ENCODE peak calls at places on chromosomes 11 and 22, in four cellular contexts. I is OCI-LY7, M is mucosa of descending colon, Y is astrocyte of the spinal cord. D is an unnamed sample.

GRCh38 chr22:30575011-30575671 is 676 bp upstream of the GAL3ST1 start:
- DNase-seq in M (no peak), I (no peak), Y (peak), D (no peak)

GRCh38 chr22:37162221-37163095 is 12.7 kb upstream of the IL2RB start:
- DNase-seq in I (no peak), M (peak), Y (peak), D (peak)

GRCh38 chr11:77908835-77909234 is 85.6 kb downstream of the INTS4 start:
- DNase-seq in Y (no peak), I (no peak), M (no peak), D (no peak)

GRCh38 chr11:20670932-20671403 is 1.6 kb downstream of the NELL1 start:
- DNase-seq in M (no peak), Y (no peak), I (no peak), D (no peak)

GRCh38 chr11:13782395-13783080 is 114.1 kb downstream of the FAR1 start:
- DNase-seq in I (no peak), M (no peak), Y (no peak), D (no peak)

GRCh38 chr22:17477401-17477833 is 85.9 kb upstream of the SLC25A18 start:
- DNase-seq in Y (no peak), I (no peak), M (no peak), D (no peak)

GRCh38 chr11:113378013-113378412 is 9.6 kb upstream of the ANKK1 start:
- DNase-seq in I (no peak), Y (no peak), M (no peak), D (no peak)

GRCh38 chr22:42178910-42179495 is 48.4 kb upstream of the CYP2D6 start:
- DNase-seq in M (no peak), I (no peak), Y (no peak), D (peak)

GRCh38 chr11:72294566-72295395 is 50.8 kb upstream of the PHOX2A start:
- DNase-seq in M (no peak), I (no peak), Y (no peak), D (no peak)

GRCh38 chr11:62540804-62541671 is 5.6 kb downstream of the AHNAK start:
- DNase-seq in I (peak), M (peak), Y (no peak), D (peak)

GRCh38 chr11:19903620-19904069 is 191.0 kb downstream of the NAV2 start:
- DNase-seq in Y (peak), M (peak), I (peak), D (peak)

GRCh38 chr11:76878014-76878413 is 17.3 kb downstream of the ACER3 start:
- DNase-seq in I (no peak), M (no peak), Y (no peak), D (no peak)

GRCh38 chr11:45948341-45948740 is 25.9 kb downstream of the LARGE2 start:
- DNase-seq in M (no peak), I (no peak), Y (no peak), D (no peak)

GRCh38 chr11:35321532-35322320 is 97.6 kb downstream of the SLC1A2 start:
- DNase-seq in M (no peak), I (no peak), Y (peak), D (no peak)

GRCh38 chr11:128931661-128932060 is 11.0 kb downstream of the TP53AIP1 start:
- DNase-seq in M (no peak), I (no peak), Y (no peak), D (no peak)

GRCh38 chr11:72395993-72396392 is 38.3 kb downstream of the CLPB start:
- DNase-seq in M (no peak), I (no peak), Y (no peak), D (no peak)

GRCh38 chr22:49195636-49196035 is 632.0 kb downstream of the BRD1 start:
- DNase-seq in Y (no peak), I (no peak), M (no peak), D (no peak)

GRCh38 chr22:49197500-49197899 is 630.2 kb downstream of the BRD1 start:
- DNase-seq in M (no peak), Y (no peak), I (no peak), D (no peak)

GRCh38 chr22:49193901-49194465 is 633.7 kb downstream of the BRD1 start:
- DNase-seq in Y (no peak), M (no peak), I (no peak), D (no peak)

GRCh38 chr22:49197986-49198704 is 629.5 kb downstream of the BRD1 start:
- DNase-seq in M (no peak), I (no peak), Y (no peak), D (no peak)

GRCh38 chr22:49196046-49196511 is 631.6 kb downstream of the BRD1 start:
- DNase-seq in I (no peak), M (no peak), Y (no peak), D (no peak)
- TF ChIP-seq CTCF in I (no peak), M (no peak), Y (no peak), D (no peak)

GRCh38 chr11:133500435-133500834 is 31.9 kb downstream of the OPCML start:
- DNase-seq in I (no peak), M (no peak), Y (no peak), D (no peak)

GRCh38 chr11:133500936-133501335 is 31.4 kb downstream of the OPCML start:
- DNase-seq in I (no peak), M (no peak), Y (no peak), D (no peak)

GRCh38 chr11:133503776-133504175 is 28.5 kb downstream of the OPCML start:
- DNase-seq in Y (no peak), M (no peak), I (no peak), D (no peak)

GRCh38 chr11:133501643-133502535 is 30.4 kb downstream of the OPCML start:
- DNase-seq in Y (no peak), I (no peak), M (no peak), D (no peak)

GRCh38 chr11:133498969-133499368 is 33.3 kb downstream of the OPCML start:
- DNase-seq in Y (no peak), I (no peak), M (no peak), D (no peak)
- H3K4me3 ChIP-seq in Y (no peak), I (no peak), M (no peak), D (no peak)

DNA sequence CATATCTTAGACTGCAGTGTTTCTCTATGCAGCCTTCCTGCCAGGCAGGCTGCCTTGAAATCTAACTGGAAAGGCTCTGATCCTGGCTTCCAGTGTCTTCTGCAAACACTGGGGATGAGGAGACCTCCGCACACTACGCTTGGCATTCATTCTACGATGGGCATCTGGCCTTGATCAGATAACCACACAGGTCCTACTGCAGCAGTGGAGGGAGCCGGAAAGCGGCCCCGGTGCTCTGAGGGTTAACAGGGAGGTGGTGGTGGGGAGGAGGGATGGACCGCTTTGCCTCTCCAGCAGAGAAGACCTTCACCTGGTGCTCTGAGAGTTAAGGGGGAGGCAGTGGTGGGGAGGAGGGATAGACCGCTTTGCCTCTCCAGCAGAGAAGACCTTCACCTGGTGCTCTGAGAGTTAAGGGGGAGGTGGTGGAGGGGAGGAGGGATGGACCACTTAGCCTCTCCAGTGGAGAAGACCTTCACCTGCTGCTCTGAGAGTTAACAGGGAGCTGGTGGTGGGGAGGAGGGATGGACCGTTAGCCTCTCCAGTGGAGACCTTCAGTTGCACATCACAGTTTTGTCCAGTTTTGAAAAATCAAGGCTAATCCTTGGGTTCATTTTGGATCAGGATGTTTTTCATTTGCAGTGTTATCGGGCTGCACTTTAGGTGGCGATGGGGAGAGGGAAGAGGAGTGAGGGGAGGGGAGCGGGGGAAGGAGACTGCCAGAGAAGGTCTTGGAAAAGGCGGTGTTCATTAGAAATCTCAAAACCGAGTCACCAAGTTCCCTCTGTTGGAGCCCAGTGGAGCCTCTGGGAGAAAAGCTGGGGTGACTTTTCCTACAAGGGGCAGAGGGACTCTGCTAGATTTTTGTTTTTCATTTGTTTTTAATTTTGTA is 5.6 kb downstream of the GAL start:
- DNase-seq in Y (no peak), M (no peak), I (no peak), D (no peak)
- TF ChIP-seq CTCF in Y (no peak), M (no peak), I (no peak), D (no peak)

GRCh38 chr11:47496808-47497207 is 47.9 kb upstream of the RAPSN start:
- DNase-seq in Y (no peak), M (no peak), I (no peak), D (no peak)
- H3K4me3 ChIP-seq in Y (no peak), M (no peak), I (no peak), D (no peak)

DNA sequence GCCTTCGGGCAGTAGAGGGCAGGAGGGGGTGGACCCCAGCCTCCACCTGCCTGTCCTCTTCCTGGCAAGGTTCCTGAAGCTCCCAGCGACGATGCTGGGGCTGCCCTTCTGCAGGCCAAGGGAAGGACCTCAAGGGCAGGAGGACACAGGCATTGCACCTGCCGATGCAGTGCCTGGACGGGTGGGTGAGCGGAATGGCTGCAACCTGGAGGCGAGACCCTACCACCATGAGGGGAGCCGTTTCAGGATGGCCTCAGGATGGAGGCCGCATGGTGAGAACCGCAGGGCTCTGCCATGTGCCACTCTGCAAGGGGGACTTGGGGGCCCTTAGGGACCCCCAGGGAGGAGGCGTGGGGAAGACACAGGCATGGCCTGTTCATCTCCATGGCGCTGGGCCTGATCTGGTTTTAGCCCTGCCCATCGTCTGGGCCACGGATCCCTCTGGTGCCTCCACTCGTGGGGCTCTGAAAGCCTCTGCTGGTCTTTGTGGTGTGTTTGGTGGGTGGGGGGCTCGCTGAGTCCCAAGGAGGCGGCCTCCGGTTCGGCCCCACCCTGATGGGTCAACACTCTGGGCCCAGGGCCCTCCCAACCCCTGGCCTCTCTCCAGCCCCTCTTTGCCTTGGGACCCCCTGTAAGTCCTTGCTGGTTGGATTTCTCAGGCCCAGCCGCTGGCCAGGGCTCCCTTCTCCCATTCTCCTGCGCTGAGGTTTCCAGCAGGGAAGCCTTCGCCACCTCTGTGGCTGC is 1.3 kb upstream of the LSP1 start:
- DNase-seq in I (peak), Y (no peak), M (no peak), D (peak)
- TF ChIP-seq CTCF in I (peak), Y (no peak), M (no peak), D (no peak)

DNA sequence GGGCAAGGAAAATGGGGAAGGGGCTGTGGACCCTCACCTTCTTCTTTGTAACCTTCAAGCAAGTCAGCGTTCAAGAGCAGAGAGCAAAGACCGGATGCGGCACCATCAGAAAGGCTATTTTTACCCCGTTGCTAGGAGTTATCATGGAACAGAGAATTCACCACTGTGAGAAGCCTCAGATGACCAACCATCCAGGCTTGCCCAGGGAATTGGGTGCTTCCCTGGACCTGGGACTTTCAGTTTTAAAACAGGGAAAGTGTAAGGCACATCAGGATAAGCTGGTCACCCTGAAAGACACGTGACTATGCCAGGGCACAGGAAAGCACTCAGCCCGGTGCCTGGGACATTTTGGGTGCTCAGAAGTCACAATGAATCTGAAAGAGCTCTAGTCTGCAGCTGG is 10.4 kb downstream of the GALNT18 start:
- DNase-seq in I (no peak), M (no peak), Y (no peak), D (no peak)
- H3K4me3 ChIP-seq in I (no peak), M (no peak), Y (no peak), D (no peak)

DNA sequence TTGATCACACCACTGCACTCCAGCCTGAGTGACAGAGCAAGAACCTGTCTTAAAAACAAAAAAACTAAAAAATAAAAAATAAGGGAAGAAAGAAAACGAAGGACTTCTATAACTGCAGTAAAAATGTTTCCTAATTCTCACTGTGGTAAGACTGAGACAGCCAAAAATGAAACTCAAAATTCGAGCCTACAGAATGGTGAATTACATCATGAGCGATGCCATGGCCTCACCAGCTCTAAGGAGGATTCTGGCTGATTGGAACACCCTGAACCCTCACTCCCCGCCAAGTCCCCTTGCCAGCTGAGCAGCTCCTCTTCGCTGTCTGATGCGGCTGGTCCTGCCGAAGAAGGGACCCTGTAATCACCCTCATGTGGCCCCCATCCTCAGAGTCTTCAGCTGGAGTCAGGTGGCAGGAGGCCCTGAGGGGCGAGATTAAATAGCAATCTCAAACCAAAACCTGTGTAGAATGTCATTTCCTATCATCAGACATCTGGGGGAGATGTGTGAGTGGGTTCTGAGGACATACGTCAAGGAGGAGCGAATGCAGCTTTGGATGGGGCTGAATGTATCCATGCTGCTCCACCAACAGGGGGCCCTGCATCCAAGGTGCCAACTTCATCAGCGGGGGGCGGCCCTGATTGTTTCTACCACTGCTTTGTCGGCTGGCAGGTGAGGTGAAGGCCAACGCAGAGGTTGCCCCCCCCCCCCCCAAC is 29.2 kb downstream of the PDGFB start:
- DNase-seq in I (peak), M (no peak), Y (no peak), D (peak)
- TF ChIP-seq CTCF in I (peak), M (no peak), Y (peak), D (peak)

DNA sequence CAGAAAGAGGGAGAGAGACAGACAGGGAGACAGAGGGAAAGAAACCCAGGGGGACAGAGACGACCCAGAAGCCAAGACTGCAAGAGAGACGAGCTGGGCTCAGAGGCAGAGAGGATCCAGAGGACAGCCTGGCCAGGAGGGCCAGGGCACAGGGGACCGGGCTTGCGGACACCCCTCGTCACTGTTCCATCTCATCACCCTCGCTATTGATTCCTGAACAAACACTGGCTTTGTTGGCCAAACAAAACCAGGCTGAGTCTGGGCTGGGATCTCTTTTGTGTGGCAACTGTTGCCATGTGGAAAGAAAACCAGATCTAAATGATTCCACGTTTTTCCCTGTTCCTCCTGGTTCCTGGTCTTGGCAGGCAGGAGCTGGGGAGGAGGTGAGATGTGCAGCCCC is 339.4 kb downstream of the MN1 start:
- DNase-seq in I (no peak), Y (peak), M (no peak), D (no peak)
- H3K4me3 ChIP-seq in I (no peak), Y (no peak), M (no peak), D (no peak)

DNA sequence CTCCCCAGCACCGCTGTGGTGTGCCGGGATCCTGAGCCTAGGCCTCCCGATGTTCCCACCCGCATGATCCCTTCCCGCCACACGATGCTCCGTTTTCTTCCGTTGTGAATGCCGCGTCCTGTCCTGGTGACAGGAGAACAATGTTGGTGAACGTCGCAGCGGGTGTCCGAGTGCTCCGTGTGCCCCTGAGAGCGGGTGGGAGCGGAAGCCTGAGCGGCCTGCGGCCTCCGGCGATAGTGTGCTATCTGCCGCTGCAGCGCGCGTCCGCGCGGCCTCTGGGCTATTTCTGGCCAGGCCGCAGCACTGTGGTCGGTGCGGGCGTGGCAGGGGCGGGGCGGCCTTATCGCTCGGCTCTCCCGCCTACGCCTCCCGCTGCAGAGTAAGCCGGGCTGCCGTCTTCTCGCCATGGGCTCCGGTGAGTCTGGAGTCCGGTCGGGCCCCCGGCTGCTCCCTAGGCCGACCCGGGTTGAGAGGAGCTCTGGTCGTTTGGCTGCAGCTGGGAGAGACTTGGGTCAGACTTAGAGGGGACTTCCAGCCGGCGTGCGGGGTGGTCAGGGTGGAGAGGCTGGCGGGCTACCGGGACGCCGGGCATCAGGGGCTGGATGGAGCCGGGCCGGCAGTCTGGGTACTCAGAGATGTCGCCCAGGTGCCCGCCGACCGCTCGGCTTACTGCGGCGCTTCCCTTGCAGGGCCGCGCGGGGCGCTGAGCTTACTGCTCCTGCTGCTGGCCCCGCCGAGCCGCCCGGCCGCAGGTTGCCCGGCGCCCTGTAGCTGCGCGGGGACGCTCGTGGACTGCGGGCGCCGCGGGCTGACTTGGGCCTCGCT is at the start of gene GP1BB:
- DNase-seq in Y (peak), I (no peak), M (peak), D (peak)
- TF ChIP-seq CTCF in Y (no peak), I (no peak), M (no peak), D (no peak)

GRCh38 chr11:7969756-7970646 is 4.8 kb upstream of the NLRP10 start:
- DNase-seq in Y (no peak), M (no peak), I (no peak), D (no peak)
- H3K4me3 ChIP-seq in Y (no peak), M (no peak), I (no peak), D (no peak)